ENCODE peak calls at places on chromosome 21, in eight cellular contexts. I, B, P, R, O, D, T and E are unnamed samples.
A peak's percentile ranks its signal among the peaks of the same experiment; 100 is the strongest.

GRCh38 chr21:42300956-42301355 is 14.3 kb downstream of the TFF3 start:
- DNase-seq in I (no peak), B (no peak), P (peak; percentile 29), R (no peak), O (no peak), D (peak; percentile 68), T (no peak), E (no peak)

GRCh38 chr21:28704746-28705145 is 287.9 kb downstream of the LTN1 start:
- DNase-seq in I (no peak), B (no peak), P (no peak), R (no peak), O (no peak), D (no peak), T (no peak), E (no peak)

GRCh38 chr21:41222247-41223068 is 54.5 kb downstream of the BACE2 start:
- DNase-seq in I (no peak), B (no peak), P (no peak), R (no peak), O (no peak), D (no peak), T (no peak), E (no peak)

GRCh38 chr21:45862544-45863207 is 118.9 kb upstream of the COL6A1 start:
- DNase-seq in I (no peak), B (no peak), P (no peak), R (no peak), O (peak; percentile 45), D (no peak), T (no peak), E (no peak)

GRCh38 chr21:16159213-16159970 is 429.6 kb downstream of the USP25 start:
- DNase-seq in I (peak; percentile 71), B (no peak), P (no peak), R (no peak), O (no peak), D (no peak), T (no peak), E (no peak)

GRCh38 chr21:31873696-31874599 is 1.1 kb downstream of the HUNK start:
- DNase-seq in I (peak; percentile 16), B (peak; percentile 68), P (peak; percentile 57), R (peak; percentile 51), O (peak; percentile 11), D (peak; percentile 85), T (peak; percentile 73), E (peak; percentile 87)

GRCh38 chr21:20882462-20883415 is 115.5 kb upstream of the NCAM2 start:
- DNase-seq in I (peak; percentile 64), B (peak; percentile 21), P (no peak), R (no peak), O (peak; percentile 6), D (no peak), T (peak; percentile 86), E (peak; percentile 40)

GRCh38 chr21:26918318-26919065 is 48.4 kb downstream of the ADAMTS5 start:
- DNase-seq in I (peak; percentile 59), B (no peak), P (no peak), R (no peak), O (no peak), D (no peak), T (no peak), E (no peak)

GRCh38 chr21:31216206-31216605 is 127.9 kb downstream of the TIAM1 start:
- DNase-seq in I (no peak), B (no peak), P (no peak), R (no peak), O (no peak), D (no peak), T (no peak), E (no peak)

GRCh38 chr21:28256420-28256831 is 736.3 kb downstream of the LTN1 start:
- DNase-seq in I (no peak), B (no peak), P (no peak), R (no peak), O (no peak), D (no peak), T (no peak), E (no peak)

GRCh38 chr21:15826908-15827601 is 97.3 kb downstream of the USP25 start:
- DNase-seq in I (no peak), B (no peak), P (no peak), R (no peak), O (no peak), D (no peak), T (no peak), E (no peak)

GRCh38 chr21:16196521-16197208 is 466.9 kb downstream of the USP25 start:
- DNase-seq in I (no peak), B (no peak), P (no peak), R (no peak), O (no peak), D (no peak), T (no peak), E (no peak)

DNA sequence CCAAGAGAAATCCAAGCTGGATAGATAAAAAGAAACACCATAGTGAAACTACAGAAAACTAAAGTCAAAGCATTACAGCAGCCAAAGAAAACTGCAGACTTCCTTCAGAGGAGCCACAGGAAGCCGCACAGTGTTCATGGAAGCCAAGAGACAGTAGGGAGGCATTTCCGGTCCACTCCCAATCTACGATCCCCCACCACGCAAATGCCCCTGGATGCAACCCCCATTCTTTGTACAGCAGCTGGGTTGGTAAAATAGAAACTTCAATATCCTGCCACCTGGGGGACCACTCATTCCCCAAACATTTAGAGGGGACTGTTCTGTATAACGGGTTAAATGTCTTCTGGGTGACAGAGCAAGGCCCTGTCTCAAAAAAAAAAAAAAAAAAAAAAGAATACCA is 43.9 kb upstream of the TSPEAR start:
- DNase-seq in I (peak; percentile 59), B (no peak), P (no peak), R (no peak), O (no peak), D (no peak), T (no peak), E (no peak)
- TF ChIP-seq CTCF in I (peak; percentile 67), B (no peak), P (no peak), R (no peak), O (no peak), D (no peak), T (no peak), E (no peak)

GRCh38 chr21:44333701-44334636 is 5.2 kb downstream of the CFAP410 start:
- DNase-seq in I (no peak), B (no peak), P (no peak), R (no peak), O (no peak), D (no peak), T (no peak), E (no peak)

GRCh38 chr21:44332965-44333364 is 6.2 kb downstream of the CFAP410 start:
- DNase-seq in I (no peak), B (no peak), P (no peak), R (no peak), O (no peak), D (no peak), T (no peak), E (no peak)

GRCh38 chr21:44331209-44331608 is 8.0 kb downstream of the CFAP410 start:
- DNase-seq in I (no peak), B (no peak), P (no peak), R (no peak), O (no peak), D (no peak), T (no peak), E (no peak)

GRCh38 chr21:44331650-44332306 is 7.4 kb downstream of the CFAP410 start:
- DNase-seq in I (no peak), B (no peak), P (no peak), R (no peak), O (no peak), D (no peak), T (no peak), E (no peak)

DNA sequence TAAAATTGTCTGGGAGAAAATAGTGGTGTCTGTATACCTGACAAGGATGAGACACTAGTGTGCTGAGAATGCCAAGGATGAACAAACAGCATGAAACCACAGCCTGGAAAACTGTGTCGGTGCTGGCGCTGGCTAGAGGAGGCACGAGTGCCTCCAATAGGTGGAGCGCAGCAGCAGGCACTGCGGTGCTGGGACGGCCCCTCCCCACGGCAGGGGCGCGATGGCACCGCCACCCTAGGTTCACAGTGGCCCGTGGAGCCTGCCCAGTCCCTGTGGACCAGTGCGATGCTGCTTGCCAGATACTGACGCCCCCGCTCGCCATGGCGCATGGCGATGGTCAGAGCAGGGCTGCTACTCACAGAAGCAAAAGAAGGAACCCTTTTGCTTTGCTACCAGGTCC is 6.8 kb downstream of the CFAP410 start:
- DNase-seq in I (no peak), B (no peak), P (no peak), R (no peak), O (no peak), D (no peak), T (no peak), E (no peak)
- TF ChIP-seq CTCF in I (no peak), B (no peak), P (no peak), R (no peak), O (no peak), D (no peak), T (peak; percentile 48), E (no peak)

GRCh38 chr21:43864313-43864805 is 664 bp upstream of the AGPAT3 start:
- DNase-seq in I (peak; percentile 74), B (peak; percentile 76), P (peak; percentile 79), R (peak; percentile 55), O (peak; percentile 60), D (peak; percentile 87), T (peak; percentile 84), E (no peak)
- TF ChIP-seq CTCF in I (no peak), B (no peak), P (no peak), R (no peak), O (no peak), D (no peak), T (no peak), E (no peak)

DNA sequence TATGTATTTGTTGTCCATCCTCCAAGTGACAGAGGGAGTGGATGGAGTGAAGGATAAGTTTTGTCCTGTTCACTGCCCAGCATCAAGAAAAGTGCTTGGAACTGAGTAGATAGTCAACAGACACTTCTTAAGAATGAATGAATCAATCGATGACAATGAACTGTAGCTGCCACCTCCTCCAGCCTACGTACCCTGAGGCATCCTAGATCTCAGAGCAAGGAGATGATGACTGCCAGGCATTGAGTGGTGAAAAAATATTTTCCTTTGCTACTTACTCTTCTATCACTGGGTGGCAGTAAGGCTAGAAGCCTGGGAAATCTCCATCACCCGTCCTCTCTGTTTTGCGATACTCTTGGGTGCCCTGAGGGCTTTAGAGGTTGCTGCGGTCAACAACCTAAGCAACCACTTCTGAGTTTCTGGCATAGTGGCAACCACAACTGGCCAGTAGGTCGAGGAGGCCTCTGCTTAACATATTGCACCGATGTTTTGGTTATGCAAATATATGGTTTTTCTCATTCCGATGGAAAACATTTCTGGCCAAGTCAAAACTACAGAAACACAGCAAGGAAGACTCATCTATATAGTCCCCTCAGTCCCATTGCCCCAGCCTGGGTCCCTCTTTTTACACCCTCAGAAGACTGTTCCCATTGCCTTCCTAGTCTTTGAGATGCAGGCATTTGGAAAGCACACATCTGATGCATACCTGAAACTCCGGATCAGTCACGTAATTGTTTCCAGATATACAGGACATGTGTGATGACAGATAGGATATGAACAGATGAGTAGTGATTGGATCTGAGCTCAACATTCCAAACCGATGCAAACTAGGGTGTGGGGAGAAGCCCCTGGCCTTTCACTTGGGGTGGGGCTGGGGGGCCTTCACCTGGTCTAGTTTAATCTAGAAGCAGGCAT is 136.8 kb downstream of the RUNX1 start:
- DNase-seq in I (peak; percentile 33), B (no peak), P (no peak), R (no peak), O (peak; percentile 54), D (no peak), T (peak; percentile 5), E (no peak)
- TF ChIP-seq CTCF in I (peak; percentile 33), B (no peak), P (no peak), R (no peak), O (no peak), D (no peak), T (peak; percentile 6), E (no peak)

GRCh38 chr21:36706951-36707762 is 8.2 kb downstream of the SIM2 start:
- DNase-seq in I (no peak), B (no peak), P (no peak), R (no peak), O (no peak), D (no peak), T (peak; percentile 64), E (peak; percentile 50)
- TF ChIP-seq CTCF in I (no peak), B (no peak), P (no peak), R (no peak), O (no peak), D (no peak), T (peak; percentile 13), E (no peak)